ENCODE peak calls at places on chromosomes 5 and 9, in five cellular contexts. Q is naive thymus-derived CD4-positive, alpha-beta T cell; P is mammary epithelial cell; K is heart right ventricle; H is spleen. O is an unnamed sample.

GRCh38 chr9:118896356-118897000 is 472.8 kb downstream of the BRINP1 start:
- DNase-seq in P (no peak), Q (no peak), K (no peak), H (no peak), O (no peak)

GRCh38 chr9:37916471-37917314 is 12.8 kb upstream of the SLC25A51 start:
- DNase-seq in Q (no peak), K (no peak), H (no peak), P (no peak), O (no peak)

GRCh38 chr9:23821400-23822181 is 4.4 kb downstream of the ELAVL2 start:
- DNase-seq in Q (no peak), P (peak; percentile 62), H (no peak), K (peak; percentile 11), O (no peak)

GRCh38 chr5:65076251-65076869 is 307.6 kb downstream of the CWC27 start:
- DNase-seq in K (no peak), P (peak; percentile 52), H (no peak), Q (peak; percentile 40), O (peak; percentile 56)

GRCh38 chr9:68964765-68965164 is 49.1 kb downstream of the PRKACG start:
- DNase-seq in H (no peak), K (no peak), Q (no peak), P (no peak), O (no peak)

GRCh38 chr5:112417931-112418358 is 1.1 kb downstream of the EPB41L4A start:
- DNase-seq in H (peak; percentile 84), P (peak; percentile 46), K (peak; percentile 61), Q (no peak), O (peak; percentile 63)

GRCh38 chr9:124274738-124275137 is 17.0 kb downstream of the NEK6 start:
- DNase-seq in Q (no peak), K (no peak), P (no peak), H (no peak), O (no peak)

GRCh38 chr5:13860176-13860575 is 84.3 kb downstream of the DNAH5 start:
- DNase-seq in H (no peak), P (no peak), Q (no peak), K (no peak), O (no peak)

GRCh38 chr5:10723519-10723918 is 37.5 kb downstream of the DAP start:
- DNase-seq in K (no peak), P (no peak), H (no peak), Q (no peak), O (no peak)

GRCh38 chr9:36161187-36161586 is 8.0 kb upstream of the CCIN start:
- DNase-seq in P (no peak), H (peak; percentile 2), Q (no peak), K (no peak), O (no peak)

GRCh38 chr5:7396169-7397004 is 449 bp downstream of the ADCY2 start:
- DNase-seq in H (no peak), P (no peak), K (no peak), Q (no peak), O (no peak)

GRCh38 chr5:38672059-38672791 is 115.8 kb upstream of the LIFR start:
- DNase-seq in H (no peak), K (no peak), P (no peak), Q (no peak), O (no peak)

GRCh38 chr5:133797167-133797566 is 171.3 kb downstream of the C5orf15 start:
- DNase-seq in Q (no peak), H (no peak), P (no peak), K (no peak), O (no peak)

GRCh38 chr9:109440117-109440515 is 58.0 kb downstream of the PTPN3 start:
- DNase-seq in P (no peak), K (no peak), Q (no peak), H (no peak), O (no peak)
- H3K4me1 ChIP-seq in P (peaks cover 22% of the 10 kb centered on the region), K (peaks cover 7% of the 10 kb centered on the region), Q (peaks cover 4% of the 10 kb centered on the region), H (peaks cover 22% of the 10 kb centered on the region), O (peaks cover 26% of the 10 kb centered on the region)

GRCh38 chr9:87535817-87536539 is 38.3 kb downstream of the DAPK1 start:
- DNase-seq in P (no peak), Q (no peak), H (no peak), K (no peak), O (no peak)

GRCh38 chr9:87530716-87531115 is 33.0 kb downstream of the DAPK1 start:
- DNase-seq in K (no peak), H (no peak), P (no peak), Q (no peak), O (no peak)

GRCh38 chr9:87534957-87535356 is 37.3 kb downstream of the DAPK1 start:
- DNase-seq in H (no peak), P (no peak), K (no peak), Q (no peak), O (no peak)

GRCh38 chr9:87531370-87532295 is 34.0 kb downstream of the DAPK1 start:
- DNase-seq in K (no peak), P (no peak), Q (no peak), H (no peak), O (no peak)

DNA sequence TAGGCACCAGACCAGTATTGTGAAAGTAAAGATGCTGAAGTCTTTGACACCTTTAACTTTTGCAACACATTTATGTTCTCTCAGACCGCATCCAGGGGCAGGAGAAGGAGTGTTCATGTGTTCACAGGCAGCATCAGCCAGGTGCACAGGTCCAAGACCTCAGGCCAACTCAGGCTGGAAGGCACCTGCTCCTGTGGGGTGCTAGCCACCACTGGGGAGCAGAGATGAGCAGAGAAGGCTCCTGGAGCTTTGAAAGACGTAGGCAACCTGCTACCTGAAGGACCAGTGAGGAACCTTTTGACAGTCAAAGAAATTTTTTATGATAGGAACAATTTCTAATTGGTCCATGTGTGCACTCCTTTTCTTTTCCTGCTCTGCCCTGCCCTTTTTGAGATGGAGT is 35.6 kb downstream of the DAPK1 start:
- DNase-seq in Q (no peak), P (no peak), K (no peak), H (no peak), O (no peak)
- H3K4me1 ChIP-seq in Q (no peaks in the 10 kb centered on the region), P (no peaks in the 10 kb centered on the region), K (no peaks in the 10 kb centered on the region), H (peaks cover 2% of the 10 kb centered on the region), O (no peaks in the 10 kb centered on the region)

DNA sequence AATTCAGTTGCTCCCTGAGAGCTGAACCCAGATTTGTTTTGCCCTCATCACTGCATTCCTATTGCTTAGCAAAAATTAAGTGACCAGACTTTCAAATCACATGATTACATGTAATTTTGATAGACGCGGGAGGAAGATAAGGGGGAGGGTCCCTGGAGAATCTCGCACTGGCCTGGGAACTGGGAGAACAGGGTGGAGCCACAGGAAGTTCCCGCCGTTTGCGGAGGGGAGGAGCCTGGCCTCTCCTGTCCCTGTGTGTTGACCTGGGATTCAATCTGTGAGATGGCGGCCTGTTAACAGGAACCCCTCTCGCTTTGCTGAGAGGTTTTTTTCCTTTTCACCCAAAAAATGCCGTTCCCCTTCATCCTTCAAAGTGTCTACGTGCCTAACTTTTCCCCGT is 142.9 kb upstream of the OR13F1 start:
- DNase-seq in Q (no peak), K (no peak), P (no peak), H (no peak), O (no peak)
- H3K4me1 ChIP-seq in Q (no peaks in the 10 kb centered on the region), K (no peaks in the 10 kb centered on the region), P (no peaks in the 10 kb centered on the region), H (no peaks in the 10 kb centered on the region), O (no peaks in the 10 kb centered on the region)

GRCh38 chr5:4480528-4481404 is 659.4 kb upstream of the ADAMTS16 start:
- DNase-seq in K (no peak), P (no peak), H (no peak), Q (no peak), O (no peak)
- H3K4me1 ChIP-seq in K (no peaks in the 10 kb centered on the region), P (no peaks in the 10 kb centered on the region), H (no peaks in the 10 kb centered on the region), Q (no peaks in the 10 kb centered on the region), O (no peaks in the 10 kb centered on the region)

DNA sequence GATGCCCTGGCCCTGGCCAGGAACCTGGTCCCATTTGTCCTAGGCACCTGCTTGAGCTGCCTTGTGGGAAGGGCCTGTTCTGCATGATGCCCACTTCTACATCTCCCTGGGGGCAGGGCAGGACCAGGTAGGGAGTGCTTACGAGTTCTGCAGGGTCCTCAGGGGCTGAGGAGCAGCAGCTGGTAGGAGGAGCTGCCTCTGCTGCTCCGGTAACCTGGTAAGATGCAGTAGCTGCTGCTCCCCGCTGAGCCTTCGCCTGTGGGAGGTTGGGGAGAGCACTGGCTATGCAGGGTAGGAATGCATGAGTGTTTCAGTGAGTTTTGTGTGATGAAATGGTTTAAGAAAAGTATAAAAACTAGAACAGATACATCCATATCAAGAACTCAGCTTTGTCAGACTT is 13.6 kb downstream of the LRRC8A start:
- DNase-seq in H (no peak), K (no peak), P (no peak), Q (no peak), O (no peak)
- H3K4me1 ChIP-seq in H (peaks cover 46% of the 10 kb centered on the region), K (peaks cover 46% of the 10 kb centered on the region), P (peaks cover 63% of the 10 kb centered on the region), Q (peaks cover 78% of the 10 kb centered on the region), O (peaks cover 48% of the 10 kb centered on the region)

GRCh38 chr9:20662156-20662555 is 21.9 kb upstream of the FOCAD start:
- DNase-seq in Q (no peak), H (no peak), P (no peak), K (no peak), O (no peak)
- H3K4me1 ChIP-seq in Q (no peaks in the 10 kb centered on the region), H (peaks cover 18% of the 10 kb centered on the region), P (peaks cover 6% of the 10 kb centered on the region), K (peaks cover 7% of the 10 kb centered on the region), O (no peaks in the 10 kb centered on the region)

DNA sequence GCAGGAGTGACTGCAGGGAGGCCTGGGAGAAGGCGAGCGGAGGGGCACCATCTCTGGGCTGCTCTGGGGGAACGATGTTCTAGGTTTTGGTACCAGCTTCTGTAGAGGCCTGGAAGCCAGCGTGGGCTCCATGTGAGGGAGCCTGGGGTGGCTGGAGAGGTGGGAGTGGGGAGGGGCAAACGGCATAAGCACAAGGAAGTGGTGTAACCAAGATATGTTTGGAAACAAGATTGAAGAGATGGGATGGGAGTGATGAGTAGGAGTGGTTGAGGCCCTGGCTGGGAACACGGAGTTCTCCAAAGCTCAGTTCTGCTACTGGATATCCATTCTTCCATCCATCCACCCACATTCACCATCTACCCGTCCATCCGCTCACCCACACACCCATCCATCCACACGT is 12.2 kb downstream of the TSPAN17 start:
- DNase-seq in P (no peak), K (no peak), H (no peak), Q (no peak), O (no peak)
- H3K4me1 ChIP-seq in P (no peaks in the 10 kb centered on the region), K (peaks cover 10% of the 10 kb centered on the region), H (peaks cover 33% of the 10 kb centered on the region), Q (peaks cover 31% of the 10 kb centered on the region), O (peaks cover 17% of the 10 kb centered on the region)

DNA sequence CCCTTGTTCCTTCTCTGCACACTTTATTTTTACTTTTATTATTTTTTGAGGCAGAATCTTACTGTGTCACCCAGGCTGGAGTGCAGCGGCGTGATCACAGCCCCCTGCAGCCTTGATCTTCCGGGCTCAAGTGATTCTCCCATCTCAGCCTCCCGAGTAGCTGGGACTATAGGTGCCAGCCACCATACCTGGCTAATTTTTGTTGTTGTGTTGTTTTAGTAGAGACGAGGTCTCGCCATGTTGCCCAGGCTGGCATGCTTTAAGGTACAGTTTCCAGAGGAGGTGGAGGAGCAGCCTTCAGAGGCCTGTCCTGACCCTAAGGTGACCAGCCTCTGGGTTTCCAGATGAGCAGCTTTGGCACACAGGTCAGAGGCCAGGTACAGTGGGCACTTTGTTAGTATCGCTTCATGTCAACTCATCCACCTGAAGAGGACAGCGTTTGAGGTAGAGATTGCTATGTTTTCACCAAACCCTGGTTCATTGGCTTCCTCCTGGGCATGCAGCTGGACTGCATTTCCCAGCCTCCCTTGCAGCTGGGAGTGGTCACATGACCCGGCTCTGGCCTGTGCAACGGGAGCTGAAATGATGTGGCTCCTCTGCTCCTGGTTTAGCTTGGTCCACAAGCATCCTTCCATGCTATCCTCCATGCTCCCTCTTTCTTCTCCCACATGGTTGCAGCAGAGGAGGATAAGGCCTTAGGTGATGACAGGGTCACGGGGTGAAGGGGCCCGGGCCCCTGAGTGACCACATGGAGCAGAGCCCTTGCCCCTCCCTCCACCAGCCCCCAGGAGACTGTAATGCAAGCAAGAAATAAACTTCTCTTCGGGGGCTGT is 139.3 kb upstream of the IER5L start:
- DNase-seq in H (peak; percentile 62), K (no peak), Q (no peak), P (no peak), O (peak; percentile 36)
- H3K4me1 ChIP-seq in H (peaks cover 23% of the 10 kb centered on the region), K (peaks cover 43% of the 10 kb centered on the region), Q (peaks cover 17% of the 10 kb centered on the region), P (peaks cover 14% of the 10 kb centered on the region), O (peaks cover 71% of the 10 kb centered on the region)

GRCh38 chr9:21672140-21672539 is 130.3 kb upstream of the MTAP start:
- DNase-seq in P (no peak), H (no peak), K (no peak), Q (no peak), O (no peak)
- H3K4me1 ChIP-seq in P (peaks cover 38% of the 10 kb centered on the region), H (no peaks in the 10 kb centered on the region), K (no peaks in the 10 kb centered on the region), Q (peaks cover 8% of the 10 kb centered on the region), O (no peaks in the 10 kb centered on the region)

O was measured in heart left ventricle.